ENCODE peak calls at places on chromosomes 7 and 10, in seven cellular contexts. One of them, this sample, is unnamed.

GRCh38 chr10:11795101-11795920 is 27.8 kb upstream of the PROSER2 start:
- DNase-seq in anterior cingulate cortex: no peak
- DNase-seq in Jurkat, Clone E6-1: no peak
- DNase-seq in psoas muscle: no peak
- DNase-seq in endothelial cell: no peak
- DNase-seq in Daoy: no peak
- DNase-seq in germinal center: no peak
- DNase-seq in this sample: no peak

GRCh38 chr10:132875435-132875834 is 66.9 kb downstream of the CFAP46 start:
- DNase-seq in anterior cingulate cortex: no peak
- DNase-seq in endothelial cell: no peak
- DNase-seq in germinal center: no peak
- DNase-seq in Daoy: no peak
- DNase-seq in Jurkat, Clone E6-1: no peak
- DNase-seq in psoas muscle: no peak
- DNase-seq in this sample: no peak

GRCh38 chr7:158814637-158815036 is 14.7 kb downstream of the ESYT2 start:
- DNase-seq in anterior cingulate cortex: no peak
- DNase-seq in psoas muscle: no peak
- DNase-seq in Jurkat, Clone E6-1: peak
- DNase-seq in germinal center: peak
- DNase-seq in Daoy: no peak
- DNase-seq in endothelial cell: no peak
- DNase-seq in this sample: no peak

GRCh38 chr7:84538268-84538667 is 343.7 kb upstream of the SEMA3A start:
- DNase-seq in germinal center: no peak
- DNase-seq in Jurkat, Clone E6-1: no peak
- DNase-seq in psoas muscle: no peak
- DNase-seq in anterior cingulate cortex: no peak
- DNase-seq in Daoy: no peak
- DNase-seq in endothelial cell: no peak
- DNase-seq in this sample: no peak

GRCh38 chr7:4631664-4632171 is 50.4 kb upstream of the FOXK1 start:
- DNase-seq in Daoy: peak
- DNase-seq in psoas muscle: peak
- DNase-seq in anterior cingulate cortex: peak
- DNase-seq in endothelial cell: peak
- DNase-seq in germinal center: no peak
- DNase-seq in Jurkat, Clone E6-1: no peak
- DNase-seq in this sample: peak

GRCh38 chr10:1643161-1643910 is 94.0 kb downstream of the ADARB2 start:
- DNase-seq in psoas muscle: no peak
- DNase-seq in germinal center: no peak
- DNase-seq in endothelial cell: peak
- DNase-seq in anterior cingulate cortex: no peak
- DNase-seq in Daoy: peak
- DNase-seq in Jurkat, Clone E6-1: peak
- DNase-seq in this sample: no peak

GRCh38 chr7:23337374-23337773 is 38.2 kb downstream of the MALSU1 start:
- DNase-seq in germinal center: no peak
- DNase-seq in anterior cingulate cortex: no peak
- DNase-seq in endothelial cell: no peak
- DNase-seq in Jurkat, Clone E6-1: no peak
- DNase-seq in psoas muscle: no peak
- DNase-seq in Daoy: no peak
- DNase-seq in this sample: no peak

GRCh38 chr7:122886357-122887081 is at the start of gene CADPS2:
- DNase-seq in endothelial cell: peak
- DNase-seq in psoas muscle: peak
- DNase-seq in Daoy: peak
- DNase-seq in anterior cingulate cortex: peak
- DNase-seq in Jurkat, Clone E6-1: no peak
- DNase-seq in germinal center: peak
- DNase-seq in this sample: peak

GRCh38 chr7:112132123-112132694 is 74.0 kb downstream of the DOCK4 start:
- DNase-seq in anterior cingulate cortex: no peak
- DNase-seq in psoas muscle: no peak
- DNase-seq in Daoy: no peak
- DNase-seq in germinal center: no peak
- DNase-seq in endothelial cell: no peak
- DNase-seq in Jurkat, Clone E6-1: no peak
- DNase-seq in this sample: no peak

GRCh38 chr7:107742678-107743566 is 1.0 kb upstream of the CBLL1 start:
- DNase-seq in Jurkat, Clone E6-1: no peak
- DNase-seq in psoas muscle: peak
- DNase-seq in endothelial cell: peak
- DNase-seq in Daoy: peak
- DNase-seq in anterior cingulate cortex: peak
- DNase-seq in germinal center: peak
- DNase-seq in this sample: no peak

GRCh38 chr7:11239311-11239710 is 265.6 kb downstream of the PHF14 start:
- DNase-seq in Jurkat, Clone E6-1: no peak
- DNase-seq in germinal center: no peak
- DNase-seq in Daoy: no peak
- DNase-seq in anterior cingulate cortex: no peak
- DNase-seq in psoas muscle: no peak
- DNase-seq in endothelial cell: no peak
- DNase-seq in this sample: peak

GRCh38 chr10:131083915-131084790 is 227.4 kb downstream of the TCERG1L start:
- DNase-seq in Jurkat, Clone E6-1: no peak
- DNase-seq in psoas muscle: no peak
- DNase-seq in endothelial cell: no peak
- DNase-seq in germinal center: no peak
- DNase-seq in Daoy: peak
- DNase-seq in anterior cingulate cortex: no peak
- DNase-seq in this sample: no peak

GRCh38 chr7:84678841-84679240 is 484.3 kb upstream of the SEMA3A start:
- DNase-seq in endothelial cell: no peak
- DNase-seq in Daoy: no peak
- DNase-seq in anterior cingulate cortex: no peak
- DNase-seq in psoas muscle: no peak
- DNase-seq in germinal center: no peak
- DNase-seq in Jurkat, Clone E6-1: no peak
- DNase-seq in this sample: no peak

GRCh38 chr7:22008011-22008410 is 62.3 kb upstream of the CDCA7L start:
- DNase-seq in Jurkat, Clone E6-1: no peak
- DNase-seq in germinal center: no peak
- DNase-seq in anterior cingulate cortex: no peak
- DNase-seq in endothelial cell: no peak
- DNase-seq in Daoy: no peak
- DNase-seq in psoas muscle: no peak
- DNase-seq in this sample: no peak

GRCh38 chr10:130744631-130745030 is 566.9 kb downstream of the TCERG1L start:
- DNase-seq in Daoy: no peak
- DNase-seq in endothelial cell: no peak
- DNase-seq in psoas muscle: peak
- DNase-seq in anterior cingulate cortex: no peak
- DNase-seq in Jurkat, Clone E6-1: no peak
- DNase-seq in germinal center: no peak
- DNase-seq in this sample: no peak

GRCh38 chr10:66318761-66319160 is 607.1 kb upstream of the LRRTM3 start:
- DNase-seq in anterior cingulate cortex: no peak
- DNase-seq in germinal center: no peak
- DNase-seq in endothelial cell: no peak
- DNase-seq in Jurkat, Clone E6-1: no peak
- DNase-seq in Daoy: no peak
- DNase-seq in psoas muscle: no peak
- DNase-seq in this sample: no peak

This sample was measured in AG20443.